ENCODE peak calls at places on chromosome 21, in four cellular contexts. R, B, K and W are unnamed samples.

GRCh38 chr21:15772654-15773053 is 42.9 kb downstream of the USP25 start:
- DNase-seq in B (no peak), R (no peak), K (no peak), W (no peak)

GRCh38 chr21:36663033-36663855 is 35.7 kb upstream of the SIM2 start:
- DNase-seq in B (no peak), K (no peak), R (no peak), W (no peak)

GRCh38 chr21:33752260-33752659 is 110.0 kb downstream of the ITSN1 start:
- DNase-seq in K (no peak), B (no peak), R (no peak), W (no peak)

GRCh38 chr21:34909492-34910292 is 139.4 kb downstream of the RUNX1 start:
- DNase-seq in K (no peak), R (no peak), B (no peak), W (no peak)

GRCh38 chr21:23936224-23936623 is 1671.1 kb downstream of the MRPL39 start:
- DNase-seq in R (no peak), B (peak), K (no peak), W (peak)

GRCh38 chr21:17780539-17780938 is 38.6 kb downstream of the C21orf91 start:
- DNase-seq in B (no peak), K (no peak), R (peak), W (no peak)

GRCh38 chr21:19553930-19554615 is 1150.5 kb upstream of the TMPRSS15 start:
- DNase-seq in R (no peak), K (no peak), B (no peak), W (no peak)

GRCh38 chr21:35783686-35784085 is 276.6 kb downstream of the SETD4 start:
- DNase-seq in R (no peak), B (no peak), K (no peak), W (no peak)

GRCh38 chr21:33236013-33236686 is 6.4 kb downstream of the IFNAR2 start:
- DNase-seq in R (no peak), B (no peak), K (no peak), W (no peak)

GRCh38 chr21:17455451-17455850 is 57.4 kb upstream of the CXADR start:
- DNase-seq in B (no peak), R (no peak), K (peak), W (no peak)

GRCh38 chr21:23858878-23859277 is 1748.4 kb downstream of the MRPL39 start:
- DNase-seq in B (peak), R (no peak), K (no peak), W (no peak)

GRCh38 chr21:26169061-26169610 is 1.4 kb downstream of the APP start:
- DNase-seq in B (no peak), R (peak), K (peak), W (peak)

GRCh38 chr21:34953950-34954349 is 95.2 kb downstream of the RUNX1 start:
- DNase-seq in R (no peak), K (no peak), B (no peak), W (no peak)

GRCh38 chr21:35375115-35375514 is 326.0 kb upstream of the RUNX1 start:
- DNase-seq in R (no peak), B (no peak), K (no peak), W (no peak)

GRCh38 chr21:17051054-17051453 is 461.8 kb upstream of the CXADR start:
- DNase-seq in K (no peak), R (no peak), B (no peak), W (no peak)

GRCh38 chr21:34574581-34574980 is 40.3 kb downstream of the RCAN1 start:
- DNase-seq in B (no peak), K (no peak), R (no peak), W (no peak)

DNA sequence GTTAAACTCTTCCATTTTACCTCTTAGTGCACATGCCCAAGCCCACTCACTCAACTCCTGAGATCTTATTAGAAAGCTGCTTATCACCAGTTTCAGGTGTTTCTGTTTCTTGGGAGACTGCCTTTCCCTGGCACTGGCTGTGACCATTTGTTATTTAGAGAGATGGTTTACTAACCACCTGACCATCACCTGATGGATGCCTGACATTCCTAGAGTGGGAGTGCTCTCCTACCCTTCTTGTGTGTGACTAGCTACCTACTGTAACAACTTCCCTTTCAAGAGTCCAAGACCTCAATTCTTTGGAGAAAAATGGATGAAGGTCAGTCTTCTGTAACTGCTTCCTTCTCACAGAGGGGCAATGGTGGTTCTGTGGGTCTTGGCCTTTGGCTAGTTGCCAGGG is 755.2 kb upstream of the ADAMTS5 start:
- DNase-seq in R (no peak), B (no peak), K (no peak), W (no peak)
- TF ChIP-seq FOXM1 in R (no peak), B (no peak), K (no peak), W (no peak)

DNA sequence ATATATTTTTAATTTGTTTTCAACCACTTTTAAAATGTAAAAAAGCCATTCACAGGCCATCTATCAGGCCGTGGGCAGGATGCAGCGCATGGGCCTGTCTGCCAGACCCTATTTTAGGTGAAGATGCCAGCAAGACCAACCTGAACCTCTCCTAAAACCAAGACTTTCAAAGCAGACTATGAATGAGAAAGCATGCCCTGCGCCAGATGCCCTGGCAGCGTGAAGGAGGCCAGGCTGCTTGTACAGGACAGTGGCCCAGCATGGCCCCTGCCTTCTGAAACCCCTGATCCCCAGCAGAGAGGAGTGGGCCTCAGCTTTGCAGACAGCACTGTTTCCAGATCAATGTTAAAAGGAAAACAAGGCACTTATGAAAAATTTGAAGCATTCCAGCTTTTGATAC is 31.6 kb downstream of the WDR4 start:
- DNase-seq in B (no peak), K (no peak), R (no peak), W (no peak)
- TF ChIP-seq FOXK2 in B (no peak), K (no peak), R (no peak), W (no peak)

GRCh38 chr21:38968887-38969543 is 163.3 kb downstream of the ETS2 start:
- DNase-seq in B (no peak), K (peak), R (no peak), W (no peak)

GRCh38 chr21:38973552-38973951 is 167.8 kb downstream of the ETS2 start:
- DNase-seq in K (no peak), B (no peak), R (no peak), W (no peak)

GRCh38 chr21:38965910-38966504 is 160.3 kb downstream of the ETS2 start:
- DNase-seq in B (peak), K (peak), R (no peak), W (no peak)

GRCh38 chr21:38972078-38972477 is 166.3 kb downstream of the ETS2 start:
- DNase-seq in K (no peak), R (no peak), B (no peak), W (no peak)

GRCh38 chr21:38970765-38971164 is 165.0 kb downstream of the ETS2 start:
- DNase-seq in K (no peak), B (no peak), R (no peak), W (no peak)
- TF ChIP-seq SP1 in K (no peak), B (no peak), R (no peak), W (no peak)

DNA sequence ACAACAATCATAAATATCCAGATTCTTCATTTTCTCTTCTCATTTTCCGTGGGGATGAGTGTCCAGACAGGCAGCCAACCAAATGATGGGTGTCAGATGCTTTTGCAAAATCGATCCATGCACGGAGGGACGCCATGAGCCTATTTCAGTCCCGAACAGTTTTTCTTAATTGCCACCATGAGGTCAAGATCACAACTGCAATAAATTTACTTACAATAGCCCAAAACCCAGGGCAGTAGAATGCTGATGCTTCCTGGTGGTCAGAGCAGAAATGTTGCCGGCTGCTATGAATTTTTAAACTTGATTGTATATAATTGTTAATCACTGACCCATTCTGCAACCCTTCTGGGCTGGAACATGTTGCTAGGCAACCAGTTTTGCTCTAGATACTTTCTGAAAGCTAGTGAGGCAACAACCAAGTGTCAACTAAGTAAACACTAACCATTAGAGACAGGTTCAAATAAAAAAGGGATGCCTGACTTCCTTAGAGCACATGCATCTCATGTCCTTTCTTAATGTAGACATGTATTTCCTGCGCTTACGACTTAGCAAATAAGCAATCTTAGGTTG is 132.6 kb upstream of the TIAM1 start:
- DNase-seq in K (no peak), R (no peak), B (no peak), W (no peak)
- TF ChIP-seq FOXM1 in K (no peak), R (no peak), B (no peak), W (no peak)

DNA sequence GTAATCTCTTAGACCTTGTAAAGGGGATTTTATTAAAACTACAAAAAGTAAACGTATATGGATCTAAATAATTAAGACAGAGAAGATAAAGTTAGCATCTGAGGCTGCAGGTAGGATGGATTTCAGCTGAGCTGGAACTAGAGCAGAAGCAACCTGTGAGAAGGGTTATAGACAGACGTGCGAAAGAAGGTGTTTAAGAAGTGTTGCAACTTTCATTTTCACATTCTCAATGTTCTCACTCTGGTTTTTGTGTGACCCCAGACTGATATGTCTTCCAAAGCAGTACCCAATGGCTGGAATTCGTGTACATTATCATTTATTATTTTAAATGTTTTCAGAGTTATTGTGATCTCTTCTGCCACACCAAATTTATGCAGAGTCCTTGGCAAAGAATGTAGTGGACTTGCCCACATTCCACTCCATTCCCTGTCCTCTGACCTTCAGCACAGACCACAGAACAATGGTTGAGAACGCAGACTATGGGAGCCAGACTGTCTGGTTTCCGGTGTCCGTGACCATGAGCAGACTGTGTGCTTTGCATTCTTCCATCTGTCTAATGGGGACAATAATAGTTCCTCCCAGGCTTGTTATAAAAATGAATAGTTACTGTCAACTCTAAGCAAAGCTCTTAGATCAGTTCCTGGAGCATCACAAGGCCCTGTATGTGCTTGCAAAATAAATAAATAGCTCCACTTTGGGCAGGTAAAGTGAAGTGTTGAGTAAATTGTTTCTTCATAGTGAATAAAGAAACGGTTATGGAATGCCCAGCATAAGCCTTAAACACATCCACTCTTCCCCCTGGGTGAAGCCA is 140.6 kb upstream of the SAMSN1 start:
- DNase-seq in B (no peak), K (no peak), R (peak), W (no peak)
- TF ChIP-seq FOXK2 in B (no peak), K (no peak), R (no peak), W (no peak)

DNA sequence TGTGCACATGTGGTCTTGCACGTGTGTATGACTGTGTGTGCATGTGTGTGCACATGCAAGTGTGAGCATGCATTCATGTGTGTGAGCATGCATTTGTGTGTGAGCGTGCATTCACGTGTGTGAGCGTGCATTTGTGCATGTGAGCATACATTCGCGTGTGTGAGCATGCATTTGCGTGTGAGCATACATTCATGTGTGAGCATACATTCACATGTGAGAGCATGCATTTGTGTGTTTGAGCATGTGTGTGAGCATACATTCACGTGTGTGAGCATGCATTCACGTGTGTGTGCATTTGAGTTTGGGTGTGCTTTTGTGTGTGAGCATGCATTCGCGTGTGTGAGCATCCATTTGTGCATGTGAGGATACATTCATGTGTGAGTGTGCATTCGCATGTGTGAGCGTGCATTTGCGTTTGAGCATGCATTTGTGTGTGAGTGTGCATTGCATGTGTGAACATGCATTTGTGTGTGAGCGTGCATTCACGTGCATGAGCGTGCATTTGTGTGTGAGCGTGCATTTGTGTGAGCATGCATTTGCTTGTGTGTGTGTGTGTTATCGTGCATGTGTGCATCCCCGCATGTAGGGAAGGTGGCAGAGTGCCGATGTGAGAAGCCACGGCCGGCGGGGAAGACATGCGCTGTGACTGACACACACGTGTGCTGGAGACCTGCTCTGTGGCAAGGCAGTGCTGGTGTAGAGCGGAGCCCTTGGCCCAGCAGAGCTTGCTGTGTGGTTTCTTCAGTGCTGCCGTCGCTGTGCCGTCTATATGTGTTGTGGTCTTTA is 18.2 kb downstream of the ITGB2 start:
- DNase-seq in B (no peak), R (no peak), K (no peak), W (no peak)
- TF ChIP-seq SP1 in B (no peak), R (no peak), K (no peak), W (no peak)

GRCh38 chr21:41600961-41601572 is 93.1 kb upstream of the TMPRSS2 start:
- DNase-seq in R (no peak), B (no peak), K (no peak), W (no peak)
- TF ChIP-seq FOXM1 in R (no peak), B (no peak), K (no peak), W (no peak)

GRCh38 chr21:42218836-42219605 is at the start of gene ABCG1:
- DNase-seq in K (no peak), R (no peak), B (no peak), W (peak)
- TF ChIP-seq FOXK2 in K (no peak), R (peak), B (no peak), W (no peak)

GRCh38 chr21:45412909-45413581 is 8.1 kb downstream of the COL18A1 start:
- DNase-seq in B (no peak), R (no peak), K (no peak), W (no peak)

GRCh38 chr21:45412491-45412890 is 7.5 kb downstream of the COL18A1 start:
- DNase-seq in R (no peak), K (no peak), B (no peak), W (no peak)

GRCh38 chr21:45415188-45415942 is 10.4 kb downstream of the COL18A1 start:
- DNase-seq in R (no peak), B (no peak), K (no peak), W (no peak)

GRCh38 chr21:45414396-45415187 is 9.6 kb downstream of the COL18A1 start:
- DNase-seq in R (no peak), B (no peak), K (no peak), W (no peak)

GRCh38 chr21:45413922-45414321 is 9.0 kb downstream of the COL18A1 start:
- DNase-seq in B (no peak), R (no peak), K (no peak), W (no peak)
- TF ChIP-seq SP1 in B (no peak), R (no peak), K (no peak), W (no peak)

GRCh38 chr21:27219068-27219467 is 252.2 kb upstream of the ADAMTS5 start:
- DNase-seq in B (no peak), R (no peak), K (no peak), W (no peak)

GRCh38 chr21:27212444-27212843 is 245.6 kb upstream of the ADAMTS5 start:
- DNase-seq in B (no peak), R (no peak), K (no peak), W (no peak)

DNA sequence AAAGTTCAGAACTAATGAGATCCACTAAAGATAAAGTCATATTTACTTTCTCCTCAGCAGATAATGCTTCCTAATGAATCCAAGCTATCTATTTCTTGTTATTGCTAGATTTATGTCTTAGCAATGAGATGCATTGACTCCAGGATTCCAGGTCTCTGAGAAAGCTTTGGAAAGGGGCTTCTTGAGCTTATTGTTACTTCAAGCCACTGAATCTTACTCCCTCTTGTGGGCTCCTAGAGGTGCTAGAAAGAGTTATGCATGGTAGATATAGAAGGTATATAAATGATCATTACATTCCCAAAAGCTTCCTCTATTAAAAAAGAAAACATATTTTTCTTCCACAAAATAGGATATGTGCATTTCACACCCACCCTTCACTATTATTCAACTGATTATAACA is 246.4 kb upstream of the ADAMTS5 start:
- DNase-seq in B (no peak), R (no peak), K (no peak), W (no peak)
- TF ChIP-seq FOXM1 in B (no peak), R (no peak), K (no peak), W (no peak)